ENCODE peak calls at places on chromosome 2, in eight cellular contexts. O, L, B, U, K, X, D and M are unnamed samples.

GRCh38 chr2:121080013-121080772 is 204.8 kb downstream of the TFCP2L1 start:
- DNase-seq in B (no peak), D (peak; percentile 94), O (peak; percentile 37), L (peak; percentile 20), U (peak; percentile 69), X (no peak), K (peak; percentile 50), M (no peak)

GRCh38 chr2:97011977-97012569 is 25.7 kb upstream of the FAM178B start:
- DNase-seq in O (peak; percentile 48), K (peak; percentile 84), L (peak; percentile 38), B (no peak), U (no peak), X (no peak), D (no peak), M (no peak)

GRCh38 chr2:216777637-216778273 is 82.1 kb downstream of the TNP1 start:
- DNase-seq in U (no peak), B (no peak), D (peak; percentile 89), O (peak; percentile 84), X (no peak), L (no peak), K (peak; percentile 64), M (no peak)

GRCh38 chr2:42901076-42901645 is 108.8 kb upstream of the HAAO start:
- DNase-seq in L (peak; percentile 20), O (no peak), U (no peak), K (no peak), X (no peak), D (no peak), B (no peak), M (no peak)

GRCh38 chr2:8437228-8437948 is 244.5 kb upstream of the ID2 start:
- DNase-seq in K (no peak), O (no peak), X (no peak), L (no peak), B (no peak), U (no peak), D (no peak), M (no peak)

GRCh38 chr2:20050712-20051517 is 513 bp downstream of the LAPTM4A start:
- DNase-seq in U (peak; percentile 41), D (peak; percentile 87), K (peak; percentile 77), X (peak; percentile 62), O (no peak), L (no peak), B (no peak), M (peak; percentile 1)

GRCh38 chr2:101116841-101117552 is 34.2 kb downstream of the TBC1D8 start:
- DNase-seq in D (no peak), K (no peak), O (no peak), U (no peak), B (no peak), L (no peak), X (no peak), M (no peak)

GRCh38 chr2:25566694-25567093 is 106.7 kb downstream of the DTNB start:
- DNase-seq in U (no peak), L (no peak), O (no peak), X (peak; percentile 57), K (peak; percentile 83), D (no peak), B (no peak), M (no peak)

GRCh38 chr2:210655229-210655628 is 98.8 kb downstream of the CPS1 start:
- DNase-seq in X (no peak), L (no peak), D (no peak), O (no peak), K (no peak), U (no peak), B (no peak), M (no peak)

GRCh38 chr2:222998459-222998858 is 53.5 kb upstream of the KCNE4 start:
- DNase-seq in B (no peak), O (no peak), U (no peak), K (no peak), L (no peak), X (no peak), D (no peak), M (no peak)

GRCh38 chr2:189576361-189576760 is 4.2 kb downstream of the SLC40A1 start:
- DNase-seq in O (no peak), B (peak; percentile 32), X (no peak), K (no peak), L (no peak), D (no peak), U (no peak), M (no peak)

GRCh38 chr2:55175254-55176093 is 56.6 kb downstream of the CLHC1 start:
- DNase-seq in D (no peak), L (no peak), U (no peak), X (no peak), O (peak; percentile 37), B (no peak), K (peak; percentile 77), M (no peak)

GRCh38 chr2:67645280-67646255 is 248.4 kb downstream of the ETAA1 start:
- DNase-seq in K (no peak), O (no peak), X (no peak), D (no peak), B (no peak), U (no peak), L (no peak), M (no peak)

GRCh38 chr2:133952420-133952819 is 301.5 kb upstream of the MGAT5 start:
- DNase-seq in X (no peak), U (no peak), L (no peak), K (no peak), D (no peak), O (no peak), B (no peak), M (no peak)

GRCh38 chr2:150081775-150082517 is 405.5 kb downstream of the RND3 start:
- DNase-seq in D (no peak), X (no peak), B (no peak), O (no peak), U (no peak), K (no peak), L (no peak), M (no peak)

GRCh38 chr2:112714331-112714730 is 6.5 kb upstream of the NT5DC4 start:
- DNase-seq in K (no peak), L (no peak), B (no peak), X (no peak), D (no peak), O (no peak), U (no peak), M (no peak)

GRCh38 chr2:209933499-209934458 is 68.7 kb upstream of the RPE start:
- DNase-seq in O (no peak), K (no peak), B (no peak), L (peak; percentile 42), U (peak; percentile 40), D (no peak), X (no peak), M (no peak)

GRCh38 chr2:164706522-164706921 is 85.2 kb upstream of the GRB14 start:
- DNase-seq in L (no peak), X (no peak), D (no peak), U (no peak), K (no peak), O (no peak), B (no peak), M (no peak)

GRCh38 chr2:46663614-46664013 is 184.2 kb downstream of the TMEM247 start:
- DNase-seq in L (no peak), O (no peak), K (no peak), X (no peak), B (no peak), U (no peak), D (no peak), M (no peak)

GRCh38 chr2:164593959-164594358 is 27.3 kb downstream of the GRB14 start:
- DNase-seq in K (no peak), X (no peak), O (no peak), L (no peak), U (no peak), B (no peak), D (no peak), M (no peak)

GRCh38 chr2:175931751-175932295 is 70.2 kb downstream of the LNPK start:
- DNase-seq in K (no peak), O (no peak), B (no peak), D (no peak), U (no peak), L (peak; percentile 59), X (no peak), M (no peak)

DNA sequence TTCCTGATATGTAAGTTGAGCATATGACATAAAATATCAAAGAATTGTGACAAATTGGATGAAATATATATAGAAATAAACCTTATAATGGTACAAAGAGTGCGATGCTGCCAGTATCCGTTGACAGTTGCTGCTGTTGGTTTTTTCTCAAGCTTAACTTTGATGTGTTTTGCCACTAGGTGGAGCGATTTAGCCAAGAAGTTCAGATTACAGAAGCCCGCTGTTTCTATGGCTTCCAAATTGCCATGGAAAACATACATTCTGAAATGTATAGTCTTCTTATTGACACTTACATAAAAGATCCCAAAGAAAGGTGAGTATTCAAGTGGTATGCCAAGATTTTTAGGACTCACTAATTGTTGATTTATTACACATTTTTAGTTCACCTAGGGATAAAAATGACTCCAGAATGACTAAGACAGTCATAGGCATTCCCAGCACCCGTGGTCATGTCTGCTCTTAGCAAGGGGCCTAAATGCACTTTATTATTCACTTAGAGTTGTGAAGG is 2.1 kb downstream of the RRM2 start:
- DNase-seq in O (no peak), X (no peak), B (no peak), L (peak; percentile 52), U (no peak), K (peak; percentile 83), D (no peak), M (peak; percentile 31)
- H3K27ac ChIP-seq in O (no peak overlapping the region), X (no peak overlapping the region), B (no peak overlapping the region), L (no peak overlapping the region), U (no peak overlapping the region), K (peak overlapping the region; percentile 91), D (no peak overlapping the region), M (no peak overlapping the region)

GRCh38 chr2:66437055-66437454 is 2.1 kb downstream of the MEIS1 start:
- DNase-seq in D (no peak), L (no peak), K (no peak), U (no peak), O (no peak), X (no peak), B (no peak), M (no peak)
- H3K27ac ChIP-seq in D (peak overlapping the region; percentile 19), L (peak overlapping the region; percentile 95), K (no peak overlapping the region), U (peak overlapping the region; percentile 90), O (no peak overlapping the region), X (peak overlapping the region; percentile 84), B (no peak overlapping the region), M (no peak overlapping the region)

DNA sequence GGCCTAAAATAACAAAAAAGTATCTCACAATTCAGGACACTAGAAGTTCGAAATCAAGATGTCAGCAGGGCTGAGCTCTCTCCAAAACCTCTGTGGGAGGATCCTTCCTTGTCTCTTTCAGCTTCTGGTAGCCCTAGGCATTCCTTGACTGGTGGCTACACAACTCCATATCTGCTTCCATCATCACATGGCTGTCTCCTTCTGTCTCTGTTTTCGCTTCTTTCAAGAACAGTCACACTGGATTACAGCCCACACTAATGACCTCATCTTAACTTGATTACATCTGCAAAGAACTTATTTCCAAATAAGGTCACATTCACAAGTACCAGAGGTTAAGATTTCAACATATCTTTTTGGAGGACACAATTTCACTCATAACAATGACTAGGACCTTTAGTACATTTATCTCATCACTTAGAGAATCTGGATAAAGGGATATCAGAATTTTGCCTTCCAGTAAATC is 275.2 kb downstream of the IRS1 start:
- DNase-seq in D (no peak), B (no peak), O (no peak), U (no peak), L (peak; percentile 76), X (no peak), K (no peak), M (no peak)
- H3K27ac ChIP-seq in D (no peak overlapping the region), B (no peak overlapping the region), O (no peak overlapping the region), U (peak overlapping the region; percentile 52), L (peak overlapping the region; percentile 69), X (no peak overlapping the region), K (no peak overlapping the region), M (no peak overlapping the region)

DNA sequence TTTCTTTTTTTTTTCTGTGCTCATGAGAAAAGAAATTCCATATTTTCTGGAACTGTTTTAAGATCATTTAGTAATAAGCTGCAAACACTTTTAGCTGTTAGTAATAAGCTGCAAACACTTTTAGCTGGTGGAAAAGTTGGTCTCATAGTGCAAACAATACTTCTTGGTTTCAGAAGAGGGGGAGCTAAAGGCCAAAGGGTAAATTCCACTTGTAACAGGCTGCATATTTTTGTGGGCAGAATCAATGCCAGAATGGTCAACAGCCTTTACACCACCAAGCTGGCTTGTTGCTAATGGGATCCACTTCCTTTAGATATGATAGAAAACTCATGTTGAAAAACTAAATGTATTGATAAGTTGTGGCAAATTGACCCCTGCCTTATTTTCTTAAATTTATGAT is 356.8 kb downstream of the NR4A2 start:
- DNase-seq in D (no peak), B (no peak), O (no peak), U (no peak), K (no peak), X (no peak), L (no peak), M (no peak)
- H3K27ac ChIP-seq in D (peak overlapping the region; percentile 40), B (peak overlapping the region; percentile 81), O (no peak overlapping the region), U (no peak overlapping the region), K (no peak overlapping the region), X (no peak overlapping the region), L (no peak overlapping the region), M (no peak overlapping the region)